ENCODE peak calls at places on chromosomes 3 and 15, in five cellular contexts. E is HT1080; P is cerebellar cortex; Y is effector memory CD4-positive, alpha-beta T cell; R is upper lobe of right lung. O is an unnamed sample.

GRCh38 chr3:195365371-195365770 is 77.4 kb downstream of the ACAP2 start:
- DNase-seq in E (peak; percentile 82), P (no peak), Y (no peak), R (no peak), O (no peak)

GRCh38 chr15:60928210-60928609 is 300.9 kb downstream of the RORA start:
- DNase-seq in E (no peak), P (no peak), Y (no peak), R (no peak), O (no peak)

GRCh38 chr3:172658344-172659245 is 52.3 kb downstream of the NCEH1 start:
- DNase-seq in E (peak; percentile 99), P (no peak), Y (no peak), R (no peak), O (no peak)

GRCh38 chr3:136209921-136210320 is 13.8 kb upstream of the MSL2 start:
- DNase-seq in E (peak; percentile 80), P (no peak), Y (no peak), R (no peak), O (no peak)

GRCh38 chr3:194485876-194486539 is 794 bp downstream of the ATP13A3 start:
- DNase-seq in E (no peak), P (peak; percentile 35), Y (peak; percentile 38), R (peak; percentile 79), O (peak; percentile 66)

GRCh38 chr15:66650433-66650832 is 51.6 kb upstream of the SMAD6 start:
- DNase-seq in E (no peak), P (no peak), Y (no peak), R (peak; percentile 82), O (no peak)

GRCh38 chr3:109369510-109369909 is 32.2 kb upstream of the DPPA4 start:
- DNase-seq in E (peak; percentile 32), P (no peak), Y (no peak), R (no peak), O (no peak)

GRCh38 chr3:101638262-101638745 is 38.6 kb downstream of the ZBTB11 start:
- DNase-seq in E (no peak), P (peak; percentile 16), Y (no peak), R (no peak), O (no peak)

GRCh38 chr3:4821331-4821730 is 157.9 kb upstream of the BHLHE40 start:
- DNase-seq in E (no peak), P (no peak), Y (no peak), R (no peak), O (no peak)

GRCh38 chr3:24394754-24395153 is 99.9 kb downstream of the THRB start:
- DNase-seq in E (no peak), P (no peak), Y (no peak), R (no peak), O (no peak)

GRCh38 chr3:171829841-171830559 is 13.1 kb upstream of the TMEM212 start:
- DNase-seq in E (peak; percentile 89), P (peak; percentile 18), Y (no peak), R (peak; percentile 79), O (peak; percentile 80)

O was measured in Peyer's patch.